ENCODE peak calls at places on chromosomes 7 and 10, in eight cellular contexts. V, M, I, W, O, X, L and Z are unnamed samples.

GRCh38 chr10:28939352-28940157 is 262.2 kb downstream of the BAMBI start:
- DNase-seq in V (no peak), M (peak), I (peak), W (no peak), O (no peak), X (peak), L (no peak), Z (no peak)

GRCh38 chr7:142420554-142421362 is 162.9 kb upstream of the PRSS58 start:
- DNase-seq in V (peak), M (peak), I (peak), W (peak), O (peak), X (no peak), L (no peak), Z (no peak)

GRCh38 chr10:76127984-76128589 is 696.7 kb downstream of the LRMDA start:
- DNase-seq in V (peak), M (no peak), I (no peak), W (no peak), O (no peak), X (peak), L (no peak), Z (no peak)

GRCh38 chr10:122407375-122408125 is 33.0 kb downstream of the PLEKHA1 start:
- DNase-seq in V (no peak), M (no peak), I (no peak), W (no peak), O (no peak), X (peak), L (no peak), Z (no peak)

GRCh38 chr10:131943021-131943814 is 38.5 kb downstream of the BNIP3 start:
- DNase-seq in V (no peak), M (peak), I (peak), W (no peak), O (no peak), X (peak), L (no peak), Z (no peak)

GRCh38 chr10:84365339-84365881 is 37.0 kb downstream of the CCSER2 start:
- DNase-seq in V (no peak), M (no peak), I (no peak), W (no peak), O (no peak), X (no peak), L (no peak), Z (no peak)

GRCh38 chr10:77983384-77984341 is 45.7 kb downstream of the POLR3A start:
- DNase-seq in V (no peak), M (no peak), I (peak), W (peak), O (no peak), X (peak), L (no peak), Z (no peak)

GRCh38 chr10:118584181-118584954 is 11.1 kb downstream of the PRLHR start:
- DNase-seq in V (no peak), M (no peak), I (no peak), W (peak), O (no peak), X (peak), L (no peak), Z (no peak)

GRCh38 chr10:36492590-36493510 is 632.5 kb upstream of the ANKRD30A start:
- DNase-seq in V (no peak), M (no peak), I (no peak), W (no peak), O (no peak), X (no peak), L (no peak), Z (no peak)

GRCh38 chr10:21260060-21260792 is 265.3 kb downstream of the SKIDA1 start:
- DNase-seq in V (no peak), M (no peak), I (no peak), W (no peak), O (no peak), X (no peak), L (no peak), Z (no peak)

GRCh38 chr7:1586827-1587705 is 17.2 kb upstream of the PSMG3 start:
- DNase-seq in V (no peak), M (no peak), I (peak), W (no peak), O (no peak), X (no peak), L (no peak), Z (no peak)

GRCh38 chr10:42962120-42962901 is 114.6 kb upstream of the RET start:
- DNase-seq in V (peak), M (no peak), I (peak), W (no peak), O (no peak), X (no peak), L (no peak), Z (peak)

GRCh38 chr10:72276013-72276387 is 2.3 kb downstream of the DDIT4 start:
- DNase-seq in V (no peak), M (no peak), I (no peak), W (no peak), O (peak), X (peak), L (no peak), Z (no peak)

GRCh38 chr7:128827971-128828711 is 2.1 kb upstream of the FLNC start:
- DNase-seq in V (no peak), M (peak), I (no peak), W (peak), O (peak), X (peak), L (no peak), Z (no peak)

GRCh38 chr7:27917119-27917518 is 177.2 kb downstream of the TAX1BP1 start:
- DNase-seq in V (no peak), M (no peak), I (no peak), W (no peak), O (no peak), X (no peak), L (no peak), Z (no peak)

GRCh38 chr10:4648968-4649367 is 177.0 kb upstream of the AKR1E2 start:
- DNase-seq in V (no peak), M (no peak), I (no peak), W (no peak), O (no peak), X (no peak), L (no peak), Z (no peak)

GRCh38 chr10:44395396-44395795 is 10.5 kb upstream of the CXCL12 start:
- DNase-seq in V (no peak), M (no peak), I (no peak), W (no peak), O (no peak), X (no peak), L (no peak), Z (no peak)

GRCh38 chr7:70657532-70657931 is 474.4 kb upstream of the GALNT17 start:
- DNase-seq in V (no peak), M (peak), I (no peak), W (no peak), O (no peak), X (no peak), L (no peak), Z (no peak)

GRCh38 chr10:99522078-99522479 is 10.7 kb upstream of the NKX2-3 start:
- DNase-seq in V (no peak), M (no peak), I (no peak), W (no peak), O (no peak), X (no peak), L (no peak), Z (no peak)

GRCh38 chr10:72688208-72688651 is 3.7 kb upstream of the MCU start:
- DNase-seq in V (no peak), M (no peak), I (no peak), W (peak), O (no peak), X (peak), L (no peak), Z (no peak)

GRCh38 chr7:133971658-133972057 is 155.5 kb upstream of the LRGUK start:
- DNase-seq in V (no peak), M (no peak), I (no peak), W (no peak), O (no peak), X (no peak), L (no peak), Z (no peak)

GRCh38 chr7:135147341-135147898 is 452 bp upstream of the TMEM140 start:
- DNase-seq in V (no peak), M (no peak), I (no peak), W (no peak), O (no peak), X (peak), L (no peak), Z (no peak)

GRCh38 chr7:11699666-11700065 is 132.3 kb downstream of the THSD7A start:
- DNase-seq in V (no peak), M (no peak), I (no peak), W (no peak), O (no peak), X (no peak), L (no peak), Z (no peak)

GRCh38 chr7:150719960-150720891 is 3.8 kb downstream of the GIMAP1 start:
- DNase-seq in V (no peak), M (no peak), I (no peak), W (no peak), O (no peak), X (no peak), L (no peak), Z (no peak)

GRCh38 chr10:80412521-80412920 is 4.2 kb downstream of the PRXL2A start:
- DNase-seq in V (no peak), M (no peak), I (no peak), W (no peak), O (no peak), X (no peak), L (no peak), Z (no peak)

GRCh38 chr7:158470336-158470735 is 117.3 kb downstream of the PTPRN2 start:
- DNase-seq in V (no peak), M (no peak), I (no peak), W (no peak), O (no peak), X (no peak), L (no peak), Z (no peak)

GRCh38 chr10:50260791-50261281 is 9.5 kb upstream of the ASAH2 start:
- DNase-seq in V (no peak), M (no peak), I (no peak), W (peak), O (no peak), X (no peak), L (peak), Z (no peak)

GRCh38 chr7:116443101-116443523 is 56.4 kb upstream of the CAV2 start:
- DNase-seq in V (no peak), M (no peak), I (no peak), W (peak), O (peak), X (peak), L (no peak), Z (no peak)

GRCh38 chr10:21524526-21525366 is 736 bp downstream of the SKIDA1 start:
- DNase-seq in V (no peak), M (peak), I (no peak), W (no peak), O (no peak), X (peak), L (no peak), Z (no peak)

GRCh38 chr7:6705959-6706665 is 635 bp downstream of the ZNF12 start:
- DNase-seq in V (no peak), M (peak), I (peak), W (peak), O (no peak), X (peak), L (peak), Z (peak)

GRCh38 chr7:111796671-111797070 is 234.4 kb upstream of the IMMP2L start:
- DNase-seq in V (no peak), M (no peak), I (no peak), W (no peak), O (peak), X (peak), L (no peak), Z (no peak)

GRCh38 chr7:107874605-107875446 is 16.2 kb upstream of the DLD start:
- DNase-seq in V (no peak), M (peak), I (peak), W (peak), O (peak), X (peak), L (peak), Z (no peak)

GRCh38 chr7:149497467-149498261 is at the start of gene ZNF746:
- DNase-seq in V (peak), M (peak), I (peak), W (peak), O (peak), X (peak), L (peak), Z (peak)
- TF ChIP-seq CTCF in V (peak), M (peak), I (peak), W (peak), O (peak), X (peak), L (peak), Z (peak)

GRCh38 chr7:83366629-83367028 is 203.9 kb upstream of the PCLO start:
- DNase-seq in V (no peak), M (no peak), I (no peak), W (no peak), O (no peak), X (no peak), L (no peak), Z (no peak)

GRCh38 chr7:83362786-83363185 is 200.1 kb upstream of the PCLO start:
- DNase-seq in V (no peak), M (no peak), I (no peak), W (no peak), O (no peak), X (no peak), L (no peak), Z (no peak)

DNA sequence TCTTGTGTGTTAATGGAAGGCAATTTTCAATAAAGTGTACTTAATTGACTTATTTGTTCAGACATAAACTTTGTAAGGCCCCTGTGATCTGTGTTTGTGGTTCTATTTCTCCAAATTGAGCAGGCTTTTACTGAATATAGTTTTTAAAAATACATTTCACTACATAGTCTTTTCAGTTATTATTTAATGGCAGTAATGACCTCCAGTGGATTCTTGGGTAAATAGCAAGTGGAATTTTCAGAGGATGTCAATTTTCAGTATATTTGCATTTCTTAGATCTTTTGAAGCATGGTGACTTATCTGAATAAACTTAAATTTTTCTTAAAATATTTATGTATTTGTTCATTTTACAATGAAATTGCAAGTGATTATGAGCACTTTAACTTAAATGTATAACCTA is 203.1 kb upstream of the PCLO start:
- DNase-seq in V (no peak), M (no peak), I (no peak), W (no peak), O (no peak), X (no peak), L (no peak), Z (no peak)
- TF ChIP-seq CTCF in V (no peak), M (peak), I (peak), W (peak), O (peak), X (peak), L (no peak), Z (no peak)

DNA sequence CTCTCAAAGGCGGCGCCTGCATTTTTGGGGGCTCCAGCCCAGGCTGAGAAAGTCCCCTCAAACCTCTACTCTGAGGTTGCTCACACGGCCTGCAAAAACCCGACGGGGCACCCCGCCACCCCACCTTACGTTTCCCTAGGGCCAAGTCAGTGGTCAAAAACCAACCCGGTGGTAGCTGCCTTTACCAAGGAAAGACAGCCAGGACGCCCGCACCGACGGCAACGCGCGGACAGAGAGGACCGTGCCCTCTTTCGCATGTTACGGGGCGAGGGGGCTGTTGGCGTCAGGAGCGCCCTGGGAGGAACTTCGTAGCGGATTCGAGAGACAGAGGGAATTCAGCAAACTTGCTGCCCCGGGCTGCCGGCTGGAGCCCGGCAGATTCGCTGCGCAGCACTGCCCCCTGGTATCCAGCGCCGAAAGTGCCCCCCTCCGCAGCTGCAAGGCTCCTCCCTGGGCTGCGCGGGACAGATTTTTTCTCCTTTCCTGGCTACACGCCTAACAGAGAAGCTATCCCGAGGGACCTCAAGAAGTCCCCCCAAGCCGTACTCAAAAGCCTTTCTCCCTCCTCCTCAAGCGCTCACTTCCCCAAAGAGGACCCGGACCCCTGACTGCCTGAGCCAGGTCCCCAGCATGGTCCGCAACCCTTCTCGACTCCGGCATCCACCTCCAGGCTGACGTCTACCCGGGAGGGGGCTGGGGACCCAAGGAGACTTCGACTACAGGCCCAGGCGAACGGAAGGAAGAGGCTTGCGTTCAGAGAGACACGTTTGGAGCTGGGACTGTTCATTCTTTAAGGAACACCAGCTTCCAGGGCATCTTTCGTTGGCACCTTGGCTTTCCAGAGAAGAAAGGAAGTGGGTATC is 27.7 kb upstream of the VAX1 start:
- DNase-seq in V (no peak), M (peak), I (peak), W (peak), O (peak), X (peak), L (peak), Z (no peak)
- TF ChIP-seq CTCF in V (peak), M (peak), I (peak), W (peak), O (peak), X (peak), L (no peak), Z (no peak)

GRCh38 chr10:69383485-69384089 is 33.1 kb downstream of the TACR2 start:
- DNase-seq in V (no peak), M (no peak), I (no peak), W (peak), O (no peak), X (peak), L (no peak), Z (no peak)
- TF ChIP-seq CTCF in V (no peak), M (peak), I (no peak), W (peak), O (no peak), X (peak), L (no peak), Z (no peak)

DNA sequence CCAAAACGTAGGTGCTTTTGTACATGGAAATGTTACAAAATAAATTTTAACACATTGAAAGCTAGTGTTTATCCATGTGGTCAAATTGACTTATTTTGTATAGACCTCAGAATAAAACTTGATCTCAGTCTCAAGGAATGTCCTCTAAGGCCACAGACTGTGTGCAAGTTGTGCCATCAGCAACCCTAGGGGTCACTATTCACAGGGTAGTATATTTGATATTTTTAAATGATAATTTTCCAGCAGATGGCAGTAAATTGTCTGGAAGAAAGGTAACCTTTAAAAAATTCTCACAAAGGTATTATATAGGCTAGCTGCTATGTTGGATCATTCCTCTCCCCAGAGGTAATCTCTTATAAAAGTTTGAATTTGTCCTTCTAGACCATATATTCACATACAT is 12.9 kb upstream of the SNX10 start:
- DNase-seq in V (no peak), M (no peak), I (no peak), W (peak), O (peak), X (no peak), L (peak), Z (no peak)
- TF ChIP-seq CTCF in V (no peak), M (peak), I (peak), W (peak), O (peak), X (peak), L (peak), Z (peak)

GRCh38 chr10:105070249-105070648 is 429.2 kb downstream of the SORCS3 start:
- DNase-seq in V (peak), M (no peak), I (no peak), W (no peak), O (no peak), X (no peak), L (no peak), Z (no peak)
- TF ChIP-seq CTCF in V (no peak), M (no peak), I (no peak), W (no peak), O (no peak), X (no peak), L (no peak), Z (no peak)

GRCh38 chr10:23657677-23658076 is 218.8 kb downstream of the OTUD1 start:
- DNase-seq in V (no peak), M (no peak), I (no peak), W (no peak), O (no peak), X (no peak), L (no peak), Z (no peak)

DNA sequence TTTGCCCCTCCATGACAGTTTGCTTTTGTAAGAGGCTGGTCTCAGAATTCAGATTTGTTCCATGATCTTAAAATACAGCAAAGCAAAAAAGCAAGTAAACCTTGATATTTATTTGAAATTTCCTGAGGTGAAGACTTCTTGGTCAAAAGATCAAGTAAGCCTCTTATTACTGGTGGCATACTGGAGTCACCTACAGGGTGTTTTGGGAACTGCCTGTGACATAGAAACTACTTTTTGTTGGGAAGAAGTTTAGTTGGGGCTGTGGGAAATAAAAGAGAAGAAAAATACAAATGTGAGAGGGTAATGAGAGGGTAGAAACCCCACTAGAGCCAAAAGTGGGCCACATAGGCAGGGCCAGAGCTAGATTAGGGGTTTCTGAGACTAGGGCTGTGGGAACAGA is 217.9 kb downstream of the OTUD1 start:
- DNase-seq in V (no peak), M (peak), I (no peak), W (no peak), O (no peak), X (no peak), L (no peak), Z (no peak)
- TF ChIP-seq CTCF in V (peak), M (no peak), I (peak), W (peak), O (peak), X (no peak), L (no peak), Z (no peak)